ENCODE peak calls at places on chromosomes 2 and 18, in nine cellular contexts. P, F, L, A, J, D, O, W and E are unnamed samples.

GRCh38 chr2:43169091-43169936 is 57.1 kb downstream of the ZFP36L2 start:
- DNase-seq in P (no peak), F (no peak), L (no peak), A (peak; percentile 95), J (no peak), D (peak; percentile 91), O (peak; percentile 82), W (no peak), E (no peak)

GRCh38 chr2:25685030-25685429 is 11.7 kb upstream of the DTNB start:
- DNase-seq in P (no peak), F (no peak), L (no peak), A (no peak), J (no peak), D (no peak), O (no peak), W (no peak), E (no peak)

GRCh38 chr2:136139601-136140000 is 21.7 kb upstream of the CXCR4 start:
- DNase-seq in P (no peak), F (no peak), L (no peak), A (no peak), J (no peak), D (no peak), O (no peak), W (no peak), E (no peak)

GRCh38 chr2:214730248-214730647 is 79.2 kb downstream of the BARD1 start:
- DNase-seq in P (no peak), F (no peak), L (no peak), A (no peak), J (no peak), D (no peak), O (no peak), W (no peak), E (no peak)

GRCh38 chr2:64328415-64328722 is 125.6 kb upstream of the LGALSL start:
- DNase-seq in P (no peak), F (no peak), L (peak; percentile 39), A (no peak), J (no peak), D (no peak), O (no peak), W (no peak), E (no peak)

GRCh38 chr2:28522479-28522878 is 26.6 kb downstream of the PLB1 start:
- DNase-seq in P (no peak), F (no peak), L (no peak), A (no peak), J (no peak), D (no peak), O (no peak), W (no peak), E (no peak)

GRCh38 chr2:131034122-131035051 is 58.9 kb downstream of the FAM168B start:
- DNase-seq in P (no peak), F (no peak), L (peak; percentile 79), A (no peak), J (no peak), D (peak; percentile 18), O (no peak), W (peak; percentile 80), E (no peak)

GRCh38 chr2:181790716-181791649 is 100.5 kb upstream of the ITPRID2 start:
- DNase-seq in P (peak; percentile 88), F (peak; percentile 60), L (no peak), A (no peak), J (no peak), D (peak; percentile 42), O (peak; percentile 94), W (peak; percentile 64), E (peak; percentile 42)

GRCh38 chr2:104408266-104408665 is 445.6 kb upstream of the POU3F3 start:
- DNase-seq in P (peak; percentile 33), F (no peak), L (peak; percentile 30), A (no peak), J (no peak), D (no peak), O (no peak), W (no peak), E (no peak)

GRCh38 chr2:37366773-37367172 is 22.3 kb downstream of the QPCT start:
- DNase-seq in P (no peak), F (no peak), L (no peak), A (no peak), J (no peak), D (no peak), O (no peak), W (no peak), E (no peak)

GRCh38 chr18:48753741-48754140 is 197.0 kb downstream of the SMAD7 start:
- DNase-seq in P (no peak), F (no peak), L (no peak), A (peak; percentile 34), J (no peak), D (no peak), O (no peak), W (no peak), E (no peak)

GRCh38 chr2:109290887-109291675 is 162.1 kb downstream of the SH3RF3 start:
- DNase-seq in P (no peak), F (no peak), L (no peak), A (no peak), J (no peak), D (no peak), O (no peak), W (no peak), E (peak; percentile 67)

GRCh38 chr2:67872481-67872880 is 190.3 kb downstream of the C1D start:
- DNase-seq in P (peak; percentile 15), F (no peak), L (no peak), A (no peak), J (no peak), D (no peak), O (no peak), W (no peak), E (no peak)

GRCh38 chr2:73267008-73267407 is 17.3 kb downstream of the FBXO41 start:
- DNase-seq in P (no peak), F (no peak), L (no peak), A (no peak), J (no peak), D (no peak), O (no peak), W (no peak), E (no peak)

GRCh38 chr18:37176307-37176934 is 347.5 kb downstream of the KIAA1328 start:
- DNase-seq in P (no peak), F (no peak), L (no peak), A (no peak), J (no peak), D (no peak), O (no peak), W (no peak), E (no peak)

GRCh38 chr18:7305416-7305815 is 74.5 kb downstream of the LRRC30 start:
- DNase-seq in P (no peak), F (no peak), L (no peak), A (no peak), J (no peak), D (no peak), O (no peak), W (no peak), E (no peak)